ENCODE peak calls at places on chromosomes 5 and 9, in six cellular contexts. One of them, this sample, is unnamed.
A peak's percentile ranks its signal among the peaks of the same experiment; 100 is the strongest.

GRCh38 chr5:91361055-91361701 is 21.9 kb downstream of the ARRDC3 start:
- DNase-seq in sigmoid colon: no peak
- DNase-seq in HepG2: no peak
- DNase-seq in A549: no peak
- DNase-seq in suprapubic skin: no peak
- DNase-seq in GM12878: peak; percentile 49
- DNase-seq in this sample: no peak

GRCh38 chr5:74328221-74328630 is 312.3 kb downstream of the ENC1 start:
- DNase-seq in A549: no peak
- DNase-seq in suprapubic skin: no peak
- DNase-seq in sigmoid colon: no peak
- DNase-seq in HepG2: no peak
- DNase-seq in GM12878: no peak
- DNase-seq in this sample: no peak

GRCh38 chr9:112586600-112587155 is 100.1 kb downstream of the KIAA1958 start:
- DNase-seq in HepG2: no peak
- DNase-seq in sigmoid colon: no peak
- DNase-seq in suprapubic skin: no peak
- DNase-seq in A549: no peak
- DNase-seq in GM12878: no peak
- DNase-seq in this sample: no peak

GRCh38 chr5:691817-692529 is 1.2 kb downstream of the TPPP start:
- DNase-seq in GM12878: no peak
- DNase-seq in A549: no peak
- DNase-seq in HepG2: no peak
- DNase-seq in sigmoid colon: no peak
- DNase-seq in suprapubic skin: no peak
- DNase-seq in this sample: no peak

GRCh38 chr5:107402881-107403280 is 267.9 kb downstream of the EFNA5 start:
- DNase-seq in GM12878: no peak
- DNase-seq in A549: no peak
- DNase-seq in HepG2: no peak
- DNase-seq in suprapubic skin: no peak
- DNase-seq in sigmoid colon: no peak
- DNase-seq in this sample: peak; percentile 44

GRCh38 chr5:96220610-96221390 is 212.2 kb downstream of the PCSK1 start:
- DNase-seq in sigmoid colon: no peak
- DNase-seq in HepG2: no peak
- DNase-seq in suprapubic skin: no peak
- DNase-seq in A549: no peak
- DNase-seq in GM12878: peak; percentile 25
- DNase-seq in this sample: no peak

GRCh38 chr5:170632266-170632984 is 128.6 kb downstream of the KCNIP1 start:
- DNase-seq in suprapubic skin: no peak
- DNase-seq in A549: peak; percentile 30
- DNase-seq in sigmoid colon: peak; percentile 57
- DNase-seq in HepG2: no peak
- DNase-seq in GM12878: no peak
- DNase-seq in this sample: no peak

GRCh38 chr5:144198386-144198785 is 27.7 kb downstream of the KCTD16 start:
- DNase-seq in sigmoid colon: no peak
- DNase-seq in GM12878: no peak
- DNase-seq in A549: peak; percentile 21
- DNase-seq in suprapubic skin: no peak
- DNase-seq in HepG2: no peak
- DNase-seq in this sample: no peak

GRCh38 chr9:16410601-16411285 is 459.7 kb downstream of the BNC2 start:
- DNase-seq in sigmoid colon: no peak
- DNase-seq in A549: peak; percentile 16
- DNase-seq in suprapubic skin: no peak
- DNase-seq in HepG2: no peak
- DNase-seq in GM12878: no peak
- DNase-seq in this sample: no peak

GRCh38 chr5:131635755-131636479 is 888 bp upstream of the RAPGEF6 start:
- DNase-seq in sigmoid colon: no peak
- DNase-seq in A549: peak; percentile 17
- DNase-seq in suprapubic skin: no peak
- DNase-seq in HepG2: no peak
- DNase-seq in GM12878: peak; percentile 20
- DNase-seq in this sample: no peak

GRCh38 chr5:92496545-92496944 is 1084.5 kb downstream of the NR2F1-AS1 start:
- DNase-seq in suprapubic skin: no peak
- DNase-seq in sigmoid colon: no peak
- DNase-seq in A549: no peak
- DNase-seq in GM12878: no peak
- DNase-seq in HepG2: no peak
- DNase-seq in this sample: no peak

GRCh38 chr5:92492908-92493307 is 1088.1 kb downstream of the NR2F1-AS1 start:
- DNase-seq in sigmoid colon: no peak
- DNase-seq in HepG2: no peak
- DNase-seq in A549: no peak
- DNase-seq in GM12878: no peak
- DNase-seq in suprapubic skin: no peak
- DNase-seq in this sample: no peak
- TF ChIP-seq EP300 in sigmoid colon: no peak
- TF ChIP-seq EP300 in HepG2: no peak
- TF ChIP-seq EP300 in A549: no peak
- TF ChIP-seq EP300 in GM12878: no peak
- TF ChIP-seq EP300 in suprapubic skin: no peak
- TF ChIP-seq EP300 in this sample: no peak

GRCh38 chr5:151465476-151465875 is 18.1 kb downstream of the SLC36A1 start:
- DNase-seq in suprapubic skin: no peak
- DNase-seq in GM12878: no peak
- DNase-seq in sigmoid colon: no peak
- DNase-seq in A549: no peak
- DNase-seq in HepG2: no peak
- DNase-seq in this sample: no peak
- TF ChIP-seq EP300 in suprapubic skin: no peak
- TF ChIP-seq EP300 in GM12878: no peak
- TF ChIP-seq EP300 in sigmoid colon: no peak
- TF ChIP-seq EP300 in A549: no peak
- TF ChIP-seq EP300 in HepG2: no peak
- TF ChIP-seq EP300 in this sample: no peak

GRCh38 chr5:181243521-181244307 is at the start of gene RACK1:
- DNase-seq in suprapubic skin: peak; percentile 95
- DNase-seq in HepG2: peak; percentile 87
- DNase-seq in GM12878: peak; percentile 89
- DNase-seq in sigmoid colon: peak; percentile 93
- DNase-seq in A549: peak; percentile 83
- DNase-seq in this sample: peak; percentile 86
- TF ChIP-seq EP300 in suprapubic skin: no peak
- TF ChIP-seq EP300 in HepG2: peak; percentile 70
- TF ChIP-seq EP300 in GM12878: no peak
- TF ChIP-seq EP300 in sigmoid colon: no peak
- TF ChIP-seq EP300 in A549: no peak
- TF ChIP-seq EP300 in this sample: peak; percentile 11

GRCh38 chr5:92760550-92760949 is 820.5 kb downstream of the NR2F1-AS1 start:
- DNase-seq in GM12878: no peak
- DNase-seq in HepG2: no peak
- DNase-seq in sigmoid colon: no peak
- DNase-seq in A549: no peak
- DNase-seq in suprapubic skin: no peak
- DNase-seq in this sample: no peak

GRCh38 chr5:92761585-92761984 is 819.4 kb downstream of the NR2F1-AS1 start:
- DNase-seq in GM12878: no peak
- DNase-seq in sigmoid colon: no peak
- DNase-seq in HepG2: no peak
- DNase-seq in A549: no peak
- DNase-seq in suprapubic skin: no peak
- DNase-seq in this sample: no peak

GRCh38 chr5:92758552-92758951 is 822.5 kb downstream of the NR2F1-AS1 start:
- DNase-seq in suprapubic skin: no peak
- DNase-seq in HepG2: no peak
- DNase-seq in sigmoid colon: no peak
- DNase-seq in A549: peak; percentile 14
- DNase-seq in GM12878: no peak
- DNase-seq in this sample: no peak
- TF ChIP-seq EP300 in suprapubic skin: no peak
- TF ChIP-seq EP300 in HepG2: no peak
- TF ChIP-seq EP300 in sigmoid colon: no peak
- TF ChIP-seq EP300 in A549: no peak
- TF ChIP-seq EP300 in GM12878: no peak
- TF ChIP-seq EP300 in this sample: no peak

GRCh38 chr5:172890659-172891058 is 56.6 kb downstream of the ERGIC1 start:
- DNase-seq in sigmoid colon: no peak
- DNase-seq in A549: no peak
- DNase-seq in suprapubic skin: no peak
- DNase-seq in HepG2: no peak
- DNase-seq in GM12878: no peak
- DNase-seq in this sample: no peak

GRCh38 chr5:172892713-172893112 is 58.7 kb downstream of the ERGIC1 start:
- DNase-seq in A549: no peak
- DNase-seq in HepG2: no peak
- DNase-seq in sigmoid colon: no peak
- DNase-seq in GM12878: no peak
- DNase-seq in suprapubic skin: no peak
- DNase-seq in this sample: no peak

GRCh38 chr5:172895549-172895948 is 61.5 kb downstream of the ERGIC1 start:
- DNase-seq in GM12878: no peak
- DNase-seq in HepG2: no peak
- DNase-seq in sigmoid colon: no peak
- DNase-seq in suprapubic skin: no peak
- DNase-seq in A549: no peak
- DNase-seq in this sample: no peak

GRCh38 chr5:172894767-172895166 is 60.7 kb downstream of the ERGIC1 start:
- DNase-seq in GM12878: no peak
- DNase-seq in A549: no peak
- DNase-seq in suprapubic skin: no peak
- DNase-seq in sigmoid colon: no peak
- DNase-seq in HepG2: peak; percentile 21
- DNase-seq in this sample: no peak

DNA sequence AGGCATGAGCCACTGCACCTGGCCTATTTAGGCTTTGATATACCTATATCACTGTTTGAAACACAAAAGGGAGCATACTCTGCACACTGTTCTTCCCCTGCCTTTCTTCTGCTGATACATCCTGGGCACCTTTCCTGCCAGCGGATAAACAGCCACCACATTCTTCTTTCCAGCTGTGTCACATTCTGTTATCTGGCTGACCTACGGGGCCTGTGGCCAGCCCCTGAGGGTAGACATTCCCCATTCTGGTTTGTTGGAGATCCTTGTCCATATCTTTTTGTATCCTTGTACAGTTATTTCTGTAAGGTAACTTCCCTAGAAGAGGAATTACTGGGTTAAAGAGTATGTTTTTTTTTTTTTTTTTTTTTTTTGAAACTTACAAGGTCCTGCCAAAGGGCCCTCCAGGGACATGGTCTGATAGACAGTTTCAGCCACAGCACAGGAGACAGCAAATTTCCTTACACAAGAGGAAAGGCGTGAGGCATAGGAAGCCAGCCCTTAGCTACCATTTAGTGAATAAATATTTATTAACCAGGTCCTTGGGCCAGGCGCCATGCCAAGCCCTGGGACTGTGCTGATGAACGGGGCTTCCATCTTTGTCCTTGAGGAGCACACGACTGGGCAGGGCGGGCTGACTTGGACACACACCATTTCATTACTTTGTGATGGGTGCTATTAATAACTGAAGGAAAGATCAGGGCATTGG is 57.8 kb downstream of the ERGIC1 start:
- DNase-seq in suprapubic skin: peak; percentile 83
- DNase-seq in sigmoid colon: peak; percentile 91
- DNase-seq in GM12878: no peak
- DNase-seq in HepG2: no peak
- DNase-seq in A549: no peak
- DNase-seq in this sample: no peak
- TF ChIP-seq EP300 in suprapubic skin: no peak
- TF ChIP-seq EP300 in sigmoid colon: no peak
- TF ChIP-seq EP300 in GM12878: no peak
- TF ChIP-seq EP300 in HepG2: no peak
- TF ChIP-seq EP300 in A549: no peak
- TF ChIP-seq EP300 in this sample: no peak

DNA sequence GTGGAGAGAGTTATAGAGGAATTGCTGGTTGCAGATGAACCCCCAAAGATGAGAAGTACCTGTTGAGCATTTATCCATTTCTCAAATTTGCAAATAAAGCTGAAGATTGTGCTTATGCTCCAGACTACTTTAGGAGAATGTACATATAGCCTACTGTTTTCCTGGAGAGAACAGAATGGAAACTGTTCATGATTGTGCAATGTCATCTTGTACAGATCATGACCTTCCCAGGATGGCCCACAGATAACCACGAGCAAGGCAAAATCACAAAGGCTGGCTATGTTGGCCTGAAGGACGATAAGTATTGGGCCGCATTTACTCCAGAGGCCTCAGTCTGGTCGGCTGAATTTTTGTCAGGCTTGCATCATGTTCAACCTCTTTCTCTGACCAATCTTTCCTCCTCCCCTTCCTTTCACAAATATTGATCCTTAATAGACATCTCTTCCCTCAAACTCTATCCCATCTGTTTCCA is 28.5 kb upstream of the RICTOR start:
- DNase-seq in HepG2: peak; percentile 90
- DNase-seq in sigmoid colon: no peak
- DNase-seq in GM12878: no peak
- DNase-seq in suprapubic skin: no peak
- DNase-seq in A549: no peak
- DNase-seq in this sample: no peak
- TF ChIP-seq EP300 in HepG2: peak; percentile 72
- TF ChIP-seq EP300 in sigmoid colon: no peak
- TF ChIP-seq EP300 in GM12878: no peak
- TF ChIP-seq EP300 in suprapubic skin: no peak
- TF ChIP-seq EP300 in A549: no peak
- TF ChIP-seq EP300 in this sample: no peak

DNA sequence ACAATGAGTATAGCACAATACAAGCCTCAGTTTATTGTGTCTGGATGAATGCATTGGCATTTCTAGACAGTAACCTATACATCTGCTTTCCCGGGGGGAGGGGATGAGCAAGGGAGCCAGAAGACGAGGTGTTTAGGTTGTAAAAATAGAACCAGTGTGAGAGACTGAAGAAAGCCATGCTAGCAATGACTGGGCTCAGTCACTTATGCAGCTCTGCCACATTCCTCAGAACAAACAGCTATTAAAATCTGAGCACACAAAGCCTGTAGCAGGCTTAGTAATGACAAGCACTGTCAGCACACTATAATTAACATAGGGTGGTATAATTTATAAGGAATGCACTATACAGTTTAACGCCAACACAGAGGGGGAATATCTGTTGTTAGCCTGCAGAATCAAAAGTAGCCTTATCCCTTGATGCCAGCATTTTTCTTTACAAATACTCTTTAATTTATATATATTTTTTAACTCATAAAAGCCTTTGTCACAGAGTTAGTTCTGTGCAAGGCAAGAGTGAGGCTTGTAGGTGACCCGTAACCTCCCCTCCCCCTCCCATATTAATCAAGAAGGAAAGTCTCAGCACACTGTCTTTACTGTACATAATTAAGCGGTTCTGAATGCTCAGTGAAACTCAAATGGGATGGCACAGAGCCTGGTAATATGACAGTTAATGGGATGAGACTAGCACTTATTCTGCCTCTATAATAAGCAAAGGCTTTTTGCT is 295.4 kb downstream of the CSNK1G3 start:
- DNase-seq in HepG2: no peak
- DNase-seq in GM12878: no peak
- DNase-seq in sigmoid colon: no peak
- DNase-seq in suprapubic skin: no peak
- DNase-seq in A549: no peak
- DNase-seq in this sample: no peak
- TF ChIP-seq EP300 in HepG2: no peak
- TF ChIP-seq EP300 in GM12878: no peak
- TF ChIP-seq EP300 in sigmoid colon: no peak
- TF ChIP-seq EP300 in suprapubic skin: no peak
- TF ChIP-seq EP300 in A549: no peak
- TF ChIP-seq EP300 in this sample: no peak

GRCh38 chr5:160083012-160083436 is 36.2 kb downstream of the PWWP2A start:
- DNase-seq in HepG2: no peak
- DNase-seq in A549: no peak
- DNase-seq in GM12878: no peak
- DNase-seq in sigmoid colon: no peak
- DNase-seq in suprapubic skin: no peak
- DNase-seq in this sample: no peak
- TF ChIP-seq EP300 in HepG2: no peak
- TF ChIP-seq EP300 in A549: no peak
- TF ChIP-seq EP300 in GM12878: no peak
- TF ChIP-seq EP300 in sigmoid colon: no peak
- TF ChIP-seq EP300 in suprapubic skin: no peak
- TF ChIP-seq EP300 in this sample: no peak